ENCODE peak calls at places on chromosomes 1 and 21, in five cellular contexts. A, O, R, J and T are unnamed samples.

GRCh38 chr1:119680723-119681122 is 31.0 kb upstream of the PHGDH start:
- DNase-seq in A (no peak), O (no peak), R (no peak), J (no peak), T (no peak)

GRCh38 chr1:187605736-187606135 is 777.0 kb downstream of the PLA2G4A start:
- DNase-seq in A (no peak), O (no peak), R (no peak), J (no peak), T (no peak)

GRCh38 chr1:98355656-98356384 is 305.7 kb upstream of the SNX7 start:
- DNase-seq in A (no peak), O (no peak), R (peak; percentile 22), J (no peak), T (no peak)

GRCh38 chr21:22691643-22692042 is 1693.4 kb downstream of the NCAM2 start:
- DNase-seq in A (no peak), O (no peak), R (no peak), J (no peak), T (no peak)

GRCh38 chr1:207336559-207337467 is 15.3 kb downstream of the CD55 start:
- DNase-seq in A (peak; percentile 44), O (no peak), R (no peak), J (no peak), T (no peak)

GRCh38 chr21:29334717-29335428 is 36.2 kb downstream of the BACH1 start:
- DNase-seq in A (no peak), O (no peak), R (peak; percentile 59), J (no peak), T (no peak)

GRCh38 chr1:88731475-88731874 is 47.4 kb downstream of the PKN2 start:
- DNase-seq in A (no peak), O (no peak), R (peak; percentile 93), J (no peak), T (no peak)

GRCh38 chr1:156664949-156665411 is 12.2 kb downstream of the NES start:
- DNase-seq in A (peak; percentile 81), O (no peak), R (no peak), J (no peak), T (no peak)

GRCh38 chr1:240189386-240189989 is 97.8 kb downstream of the FMN2 start:
- DNase-seq in A (peak; percentile 3), O (no peak), R (peak; percentile 42), J (no peak), T (no peak)

GRCh38 chr1:219176168-219176567 is 2.5 kb downstream of the LYPLAL1 start:
- DNase-seq in A (no peak), O (no peak), R (no peak), J (no peak), T (no peak)

GRCh38 chr1:241990040-241990439 is 8.9 kb downstream of the MAP1LC3C start:
- DNase-seq in A (no peak), O (peak; percentile 54), R (peak; percentile 95), J (peak; percentile 8), T (no peak)

GRCh38 chr1:241985787-241986186 is 13.1 kb downstream of the MAP1LC3C start:
- DNase-seq in A (no peak), O (no peak), R (peak; percentile 46), J (no peak), T (peak; percentile 58)
- TF ChIP-seq CTCF in A (peak; percentile 55), O (peak; percentile 49), R (peak; percentile 74), J (no peak), T (peak; percentile 55)

GRCh38 chr1:201793306-201793925 is 35.5 kb upstream of the IPO9 start:
- DNase-seq in A (no peak), O (no peak), R (no peak), J (no peak), T (no peak)

GRCh38 chr1:201791051-201791774 is 37.7 kb upstream of the IPO9 start:
- DNase-seq in A (no peak), O (no peak), R (no peak), J (no peak), T (no peak)

GRCh38 chr1:201792534-201793305 is 36.2 kb upstream of the IPO9 start:
- DNase-seq in A (no peak), O (peak; percentile 76), R (peak; percentile 85), J (peak; percentile 30), T (peak; percentile 92)

GRCh38 chr1:201791775-201792166 is 37.2 kb upstream of the IPO9 start:
- DNase-seq in A (no peak), O (no peak), R (peak; percentile 82), J (peak; percentile 68), T (no peak)

DNA sequence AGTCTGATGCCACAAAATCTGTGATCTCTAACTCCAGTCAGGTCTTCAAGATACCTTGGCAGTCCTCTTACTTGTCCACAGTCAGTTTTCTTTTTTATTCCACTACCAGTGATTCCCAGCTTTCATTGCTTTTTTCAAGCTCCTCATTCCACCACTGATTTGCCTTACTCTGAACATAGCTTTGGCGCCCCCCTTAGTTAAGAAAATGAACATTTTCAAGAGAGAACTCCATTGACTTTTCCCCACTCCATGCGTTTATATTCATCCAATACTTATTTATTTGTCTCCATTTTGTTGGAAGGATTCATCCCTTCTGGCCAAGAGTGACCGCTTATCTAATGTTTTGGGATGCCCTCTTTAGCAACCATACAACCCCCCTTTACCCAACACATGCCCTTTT is 33.9 kb upstream of the IPO9 start:
- DNase-seq in A (no peak), O (no peak), R (peak; percentile 48), J (no peak), T (no peak)
- TF ChIP-seq CTCF in A (peak; percentile 40), O (peak; percentile 17), R (peak; percentile 49), J (peak; percentile 38), T (peak; percentile 44)

DNA sequence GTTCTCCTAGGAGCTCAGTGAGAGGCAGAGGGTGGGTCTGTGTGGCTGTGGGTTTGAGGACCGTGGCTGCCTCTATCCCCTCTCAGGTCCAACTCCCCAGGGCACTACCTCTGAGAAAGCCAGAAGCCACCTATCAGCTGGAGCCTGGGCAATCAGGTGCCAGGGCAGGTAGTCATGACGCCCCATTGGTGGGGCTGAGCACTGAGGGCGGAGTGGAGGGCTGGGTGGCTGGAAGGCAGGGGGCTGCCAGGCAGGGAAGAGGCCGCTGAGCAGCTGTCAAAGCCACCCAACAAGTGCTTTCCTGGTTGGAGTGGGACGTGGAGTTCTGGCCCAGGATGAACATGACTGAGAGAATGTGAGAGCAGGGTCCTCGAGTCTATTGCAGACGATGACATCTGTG is 164.9 kb upstream of the AJAP1 start:
- DNase-seq in A (no peak), O (no peak), R (no peak), J (no peak), T (no peak)
- TF ChIP-seq CTCF in A (no peak), O (no peak), R (no peak), J (no peak), T (no peak)

GRCh38 chr1:165259236-165259635 is 97.3 kb downstream of the LMX1A start:
- DNase-seq in A (no peak), O (no peak), R (no peak), J (no peak), T (no peak)
- TF ChIP-seq CTCF in A (no peak), O (no peak), R (no peak), J (no peak), T (no peak)

GRCh38 chr1:161139765-161140164 is 7.3 kb upstream of the DEDD start:
- DNase-seq in A (no peak), O (no peak), R (peak; percentile 53), J (no peak), T (no peak)
- TF ChIP-seq CTCF in A (peak; percentile 48), O (peak; percentile 64), R (peak; percentile 70), J (peak; percentile 27), T (peak; percentile 69)

DNA sequence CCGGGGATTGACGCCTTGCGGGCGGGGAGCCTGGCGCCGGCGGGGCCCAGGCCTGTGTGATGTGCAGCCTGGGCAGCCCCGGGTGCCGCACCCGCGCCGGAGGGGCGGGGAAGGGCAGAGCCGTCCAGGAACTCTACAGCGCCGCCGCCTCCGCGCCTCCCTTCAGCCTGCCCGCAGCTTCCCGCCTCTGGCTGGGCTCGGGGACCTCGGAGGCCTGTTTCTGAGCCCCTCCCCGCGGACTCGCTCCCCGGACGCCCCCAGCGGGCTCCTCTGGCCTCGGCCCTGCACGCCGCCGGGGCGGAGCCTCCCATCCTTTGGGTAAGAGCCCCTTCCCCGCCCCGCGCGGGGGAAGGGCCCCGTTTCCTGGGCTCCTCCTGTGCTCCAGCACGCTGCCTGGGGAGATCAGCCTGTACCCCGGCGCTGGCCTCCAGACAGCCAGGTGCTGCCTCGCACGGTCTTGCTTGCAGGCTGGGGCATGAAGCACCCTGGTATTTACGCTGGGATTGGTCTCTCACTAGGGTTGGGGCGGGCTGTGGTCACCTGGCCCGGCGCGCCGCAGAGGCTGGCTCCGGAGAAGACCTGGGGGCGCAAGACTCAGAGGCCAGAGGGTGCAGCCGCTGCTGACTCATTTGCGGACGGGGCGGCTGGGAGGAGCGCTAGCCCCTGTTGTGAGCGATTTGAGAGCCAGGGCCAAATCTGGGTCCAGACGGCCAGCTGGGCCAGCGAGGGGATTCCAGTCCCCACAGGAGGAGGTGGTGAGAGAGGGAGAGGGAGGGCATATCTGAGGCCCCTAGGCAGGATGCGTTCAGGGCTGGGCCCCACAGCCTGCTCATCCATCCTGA is 5.7 kb upstream of the ACOT11 start:
- DNase-seq in A (peak; percentile 71), O (peak; percentile 57), R (peak; percentile 40), J (no peak), T (no peak)
- TF ChIP-seq CTCF in A (no peak), O (no peak), R (no peak), J (peak; percentile 32), T (peak; percentile 10)

DNA sequence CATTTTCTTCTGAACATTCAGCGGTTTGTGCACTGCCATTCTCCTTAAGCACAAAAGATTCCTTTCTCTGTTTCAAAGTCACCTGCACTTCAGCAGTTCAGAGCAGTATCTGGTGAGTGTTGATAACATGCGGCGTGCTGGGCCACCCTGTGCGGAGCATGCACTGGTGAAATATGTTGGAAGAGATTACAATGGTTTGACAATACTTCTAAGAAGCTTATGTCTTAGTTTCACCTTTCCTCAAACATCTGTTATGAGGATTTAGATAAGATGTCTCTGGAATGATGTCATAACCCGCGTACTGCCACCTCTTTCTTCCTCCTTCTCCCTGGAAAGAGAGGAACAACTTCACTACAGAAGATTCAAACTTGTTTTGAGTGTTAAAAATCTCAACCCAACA is 650.3 kb downstream of the AJAP1 start:
- DNase-seq in A (no peak), O (no peak), R (no peak), J (no peak), T (no peak)
- TF ChIP-seq CTCF in A (no peak), O (no peak), R (no peak), J (no peak), T (no peak)